ENCODE peak calls at places on chromosomes 6 and 20, in four cellular contexts. O, V, U and E are unnamed samples.

GRCh38 chr6:33820243-33820642 is 16.4 kb upstream of the MLN start:
- DNase-seq in O (no peak), V (no peak), U (peak), E (no peak)

GRCh38 chr6:123658848-123659247 is 22.1 kb upstream of the TRDN start:
- DNase-seq in O (no peak), V (no peak), U (no peak), E (no peak)

GRCh38 chr6:131733376-131734016 is 22.7 kb upstream of the CTAGE9 start:
- DNase-seq in O (no peak), V (no peak), U (no peak), E (no peak)

GRCh38 chr20:22842793-22843192 is 192.3 kb upstream of the SSTR4 start:
- DNase-seq in O (no peak), V (no peak), U (no peak), E (no peak)

GRCh38 chr6:69422474-69422873 is 374.3 kb downstream of the LMBRD1 start:
- DNase-seq in O (no peak), V (no peak), U (peak), E (no peak)

GRCh38 chr6:38209291-38209865 is 389.9 kb downstream of the ZFAND3 start:
- DNase-seq in O (no peak), V (no peak), U (no peak), E (no peak)

GRCh38 chr6:68126089-68126749 is 508.9 kb upstream of the ADGRB3 start:
- DNase-seq in O (no peak), V (no peak), U (no peak), E (no peak)

GRCh38 chr6:71388068-71388744 is 99.6 kb downstream of the OGFRL1 start:
- DNase-seq in O (no peak), V (no peak), U (no peak), E (no peak)

GRCh38 chr6:76972463-76972862 is 490.8 kb downstream of the HTR1B start:
- DNase-seq in O (no peak), V (no peak), U (no peak), E (no peak)

GRCh38 chr6:132084811-132085509 is 133.8 kb upstream of the CCN2 start:
- DNase-seq in O (no peak), V (no peak), U (no peak), E (no peak)

GRCh38 chr6:6925391-6926164 is 182.2 kb upstream of the RREB1 start:
- DNase-seq in O (no peak), V (no peak), U (no peak), E (no peak)

GRCh38 chr6:89999154-89999553 is 104.9 kb downstream of the GJA10 start:
- DNase-seq in O (peak), V (no peak), U (no peak), E (no peak)

GRCh38 chr6:118152524-118152923 is 245.5 kb downstream of the SLC35F1 start:
- DNase-seq in O (no peak), V (no peak), U (no peak), E (no peak)

GRCh38 chr6:830667-831327 is 137.9 kb upstream of the EXOC2 start:
- DNase-seq in O (no peak), V (no peak), U (no peak), E (no peak)

GRCh38 chr6:158879180-158879579 is 60.0 kb upstream of the EZR start:
- DNase-seq in O (no peak), V (no peak), U (no peak), E (no peak)

GRCh38 chr6:122913558-122913957 is 82.5 kb upstream of the CLVS2 start:
- DNase-seq in O (no peak), V (no peak), U (no peak), E (no peak)

GRCh38 chr20:51480507-51481270 is 61.8 kb downstream of the NFATC2 start:
- DNase-seq in O (no peak), V (no peak), U (no peak), E (no peak)

GRCh38 chr6:134093007-134093573 is 40.7 kb upstream of the SLC2A12 start:
- DNase-seq in O (no peak), V (no peak), U (no peak), E (no peak)

GRCh38 chr6:134090591-134090990 is 38.2 kb upstream of the SLC2A12 start:
- DNase-seq in O (no peak), V (no peak), U (no peak), E (no peak)

GRCh38 chr6:134097114-134097707 is 44.8 kb upstream of the SLC2A12 start:
- DNase-seq in O (peak), V (peak), U (peak), E (peak)

GRCh38 chr6:134094436-134094835 is 42.0 kb upstream of the SLC2A12 start:
- DNase-seq in O (no peak), V (no peak), U (no peak), E (no peak)

GRCh38 chr6:134092449-134092848 is 40.0 kb upstream of the SLC2A12 start:
- DNase-seq in O (no peak), V (no peak), U (no peak), E (no peak)
- TF ChIP-seq CTCF in O (no peak), V (no peak), U (no peak), E (no peak)

GRCh38 chr6:100678027-100678426 is 203.1 kb downstream of the ASCC3 start:
- DNase-seq in O (no peak), V (no peak), U (no peak), E (no peak)
- TF ChIP-seq CTCF in O (no peak), V (no peak), U (no peak), E (no peak)

DNA sequence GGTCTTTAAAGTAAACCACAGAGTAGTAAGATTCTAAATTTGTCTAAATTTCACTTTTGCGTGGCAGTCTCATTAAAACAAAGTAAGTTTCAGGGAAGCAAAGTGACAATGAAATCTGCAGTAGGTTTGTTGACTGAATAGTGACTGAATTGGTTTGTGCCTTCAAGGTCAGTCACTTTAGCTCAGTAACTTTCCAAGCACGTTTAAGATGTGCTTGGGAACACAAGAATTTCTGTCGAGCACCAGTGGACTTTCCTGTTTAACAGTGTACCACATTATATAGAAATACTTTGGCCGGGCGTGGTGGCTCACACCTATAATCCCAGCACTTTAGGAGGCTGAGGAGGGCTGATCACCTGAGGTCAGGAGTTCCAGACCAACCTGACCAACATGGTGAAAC is 1.7 kb upstream of the CD24 start:
- DNase-seq in O (no peak), V (no peak), U (no peak), E (no peak)
- TF ChIP-seq CTCF in O (no peak), V (no peak), U (no peak), E (no peak)

GRCh38 chr6:44645276-44645675 is 257.8 kb downstream of the CDC5L start:
- DNase-seq in O (no peak), V (no peak), U (no peak), E (no peak)
- TF ChIP-seq CTCF in O (no peak), V (no peak), U (no peak), E (no peak)

DNA sequence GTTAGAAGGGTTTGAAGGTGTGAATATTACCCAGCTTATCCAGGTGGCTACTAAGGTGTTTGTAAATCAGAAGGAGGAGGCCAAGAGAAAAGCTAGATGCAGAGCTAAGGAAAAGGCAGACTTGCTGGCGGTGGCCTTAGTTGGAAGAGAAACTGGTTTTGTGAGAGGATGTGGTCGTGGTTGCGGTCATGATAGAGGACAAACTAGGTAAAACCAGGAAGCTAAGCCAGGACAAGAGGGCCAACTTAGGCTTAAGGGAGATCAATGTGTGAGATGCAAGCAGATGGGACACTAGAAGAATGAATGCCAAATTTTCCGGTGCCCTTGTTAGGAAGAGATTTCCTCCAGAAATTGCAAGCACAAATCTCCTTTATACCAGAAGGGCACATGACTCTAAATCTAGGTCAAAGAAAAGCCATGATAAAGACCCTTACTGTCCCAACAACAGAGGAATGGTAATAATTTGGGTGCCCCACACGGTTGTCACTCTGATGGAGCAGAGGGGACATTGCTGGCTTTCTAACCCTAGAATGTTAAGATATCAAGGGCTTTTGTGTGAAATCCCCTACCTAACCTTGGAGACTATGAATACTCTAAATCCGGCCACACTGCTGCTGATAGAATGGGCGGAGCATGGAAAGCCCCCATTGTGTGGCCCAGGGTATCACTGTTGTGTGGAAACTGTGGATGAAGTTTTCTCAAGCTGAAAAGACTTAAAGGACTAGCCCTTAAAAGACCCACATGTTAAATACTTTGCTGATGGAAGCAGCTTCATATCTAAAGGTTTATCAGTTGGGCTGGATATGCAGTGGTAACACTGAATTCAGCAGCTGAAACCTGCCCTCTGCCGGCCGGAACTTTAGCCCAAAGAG is 7.8 kb downstream of the IL22RA2 start:
- DNase-seq in O (peak), V (no peak), U (no peak), E (no peak)
- TF ChIP-seq CTCF in O (no peak), V (no peak), U (no peak), E (no peak)

GRCh38 chr6:154510144-154510905 is at the start of gene CNKSR3:
- DNase-seq in O (peak), V (no peak), U (peak), E (peak)
- TF ChIP-seq CTCF in O (no peak), V (no peak), U (no peak), E (no peak)

GRCh38 chr6:52098649-52099184 is 11.3 kb upstream of the PKHD1 start:
- DNase-seq in O (no peak), V (no peak), U (no peak), E (no peak)
- TF ChIP-seq CTCF in O (no peak), V (no peak), U (no peak), E (no peak)

GRCh38 chr6:32117461-32117860 is 8.3 kb upstream of the TNXB start:
- DNase-seq in O (no peak), V (no peak), U (no peak), E (no peak)

GRCh38 chr6:32118782-32119628 is 9.0 kb downstream of the ATF6B start:
- DNase-seq in O (peak), V (peak), U (peak), E (peak)

GRCh38 chr6:32115623-32116022 is 6.5 kb upstream of the TNXB start:
- DNase-seq in O (no peak), V (no peak), U (no peak), E (no peak)

GRCh38 chr6:32114853-32115252 is 5.7 kb upstream of the TNXB start:
- DNase-seq in O (no peak), V (no peak), U (no peak), E (no peak)

GRCh38 chr6:32116674-32117073 is 7.5 kb upstream of the TNXB start:
- DNase-seq in O (no peak), V (no peak), U (no peak), E (no peak)
- TF ChIP-seq CTCF in O (no peak), V (peak), U (peak), E (peak)

DNA sequence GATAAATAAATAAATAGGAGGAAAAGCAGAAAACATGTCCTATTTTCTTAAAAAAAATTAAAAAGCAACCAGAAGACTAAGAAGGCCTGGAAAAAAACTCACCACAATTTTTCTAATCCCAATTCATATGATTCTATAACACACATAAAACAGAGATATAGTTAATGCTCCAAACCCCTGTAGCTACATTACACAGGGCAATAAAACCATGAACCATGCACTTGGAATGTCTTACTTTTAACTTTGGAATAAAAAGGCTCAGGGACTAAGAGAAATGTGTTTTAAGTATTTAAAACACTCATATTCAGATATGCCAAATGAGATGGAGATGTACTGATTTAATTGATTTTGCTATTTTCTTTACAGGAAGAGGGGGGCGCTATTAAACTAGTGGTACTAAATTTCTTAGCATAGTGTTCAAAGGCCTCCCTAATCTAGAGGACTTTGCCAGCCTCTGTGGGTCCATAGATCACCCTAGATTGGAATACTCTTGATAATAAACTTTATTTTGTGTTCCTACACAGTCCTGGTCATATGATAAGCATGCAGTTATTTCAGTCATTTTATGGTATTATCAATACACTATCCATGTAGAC is 30.3 kb upstream of the GCM1 start:
- DNase-seq in O (no peak), V (no peak), U (no peak), E (no peak)
- TF ChIP-seq CTCF in O (no peak), V (no peak), U (no peak), E (no peak)